ENCODE peak calls at places on chromosomes 16 and 17, in ten cellular contexts. D, N, J, F, E, P, K, C, Y and W are unnamed samples.

GRCh38 chr16:81694494-81695285 is 84.4 kb upstream of the PLCG2 start:
- DNase-seq in D (no peak), N (peak), J (no peak), F (no peak), E (peak), P (no peak), K (no peak), C (no peak), Y (no peak), W (no peak)

GRCh38 chr17:1160591-1161041 is 19.2 kb downstream of the ABR start:
- DNase-seq in D (no peak), N (no peak), J (no peak), F (no peak), E (no peak), P (no peak), K (no peak), C (no peak), Y (no peak), W (no peak)

GRCh38 chr16:25868966-25869365 is 177.2 kb downstream of the HS3ST4 start:
- DNase-seq in D (no peak), N (no peak), J (no peak), F (no peak), E (no peak), P (no peak), K (no peak), C (no peak), Y (no peak), W (no peak)

GRCh38 chr17:50452627-50453300 is 15.9 kb downstream of the CHAD start:
- DNase-seq in D (no peak), N (no peak), J (no peak), F (no peak), E (no peak), P (no peak), K (peak), C (no peak), Y (no peak), W (no peak)

GRCh38 chr16:15967655-15968315 is 18.4 kb downstream of the ABCC1 start:
- DNase-seq in D (no peak), N (no peak), J (no peak), F (no peak), E (no peak), P (no peak), K (no peak), C (no peak), Y (no peak), W (no peak)

GRCh38 chr17:56478836-56479447 is 114.6 kb upstream of the NOG start:
- DNase-seq in D (no peak), N (no peak), J (peak), F (no peak), E (peak), P (no peak), K (peak), C (peak), Y (no peak), W (peak)

GRCh38 chr16:27463741-27464662 is 62.0 kb downstream of the IL21R start:
- DNase-seq in D (no peak), N (no peak), J (no peak), F (no peak), E (no peak), P (no peak), K (no peak), C (no peak), Y (peak), W (no peak)

GRCh38 chr17:40371261-40371929 is 6.9 kb upstream of the GJD3 start:
- DNase-seq in D (no peak), N (no peak), J (peak), F (no peak), E (no peak), P (no peak), K (no peak), C (peak), Y (no peak), W (peak)

GRCh38 chr17:39485555-39485954 is 24.3 kb downstream of the CDK12 start:
- DNase-seq in D (no peak), N (no peak), J (peak), F (no peak), E (peak), P (no peak), K (peak), C (no peak), Y (no peak), W (no peak)

DNA sequence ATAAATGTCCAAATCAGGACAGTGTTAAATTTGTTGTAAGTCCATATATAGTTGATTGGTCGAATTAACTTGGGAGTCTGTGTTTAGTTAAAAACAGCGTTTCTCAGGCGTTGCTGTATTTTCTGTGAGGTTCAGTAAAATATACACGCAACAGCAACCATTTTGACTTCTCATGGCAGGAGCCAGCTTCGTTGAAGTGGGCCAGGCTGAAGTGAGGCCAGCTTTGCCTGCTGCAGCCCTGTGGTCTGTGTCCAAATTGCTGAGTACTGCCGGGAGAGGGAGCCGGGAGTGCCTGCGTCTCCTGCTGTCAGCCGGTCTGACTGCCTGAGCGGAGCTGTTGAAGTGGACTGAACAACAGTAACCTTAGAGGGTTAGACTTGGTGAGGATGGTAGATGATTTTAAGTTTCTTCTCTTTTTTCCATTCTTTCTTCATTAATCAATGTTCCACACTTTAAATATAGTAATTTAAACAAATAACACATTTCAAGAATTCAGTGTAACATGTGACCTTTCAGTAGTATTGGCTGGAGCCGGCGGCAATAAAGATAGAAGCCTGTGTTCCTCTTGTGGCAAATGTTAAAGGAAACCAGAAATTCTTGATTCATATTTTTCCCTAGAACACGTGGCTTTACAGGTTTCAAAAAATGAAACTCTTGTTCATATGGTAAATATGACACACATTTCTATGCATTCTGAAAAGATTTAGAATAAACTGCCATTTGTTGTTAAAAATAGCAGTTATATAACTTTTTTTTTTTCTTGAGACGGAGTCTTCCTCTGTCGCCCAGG is 37.0 kb upstream of the ZNF750 start:
- DNase-seq in D (peak), N (peak), J (no peak), F (peak), E (peak), P (peak), K (peak), C (no peak), Y (no peak), W (no peak)
- H3K4me3 ChIP-seq in D (no peak), N (no peak), J (no peak), F (peak), E (no peak), P (no peak), K (no peak), C (no peak), Y (no peak), W (no peak)

DNA sequence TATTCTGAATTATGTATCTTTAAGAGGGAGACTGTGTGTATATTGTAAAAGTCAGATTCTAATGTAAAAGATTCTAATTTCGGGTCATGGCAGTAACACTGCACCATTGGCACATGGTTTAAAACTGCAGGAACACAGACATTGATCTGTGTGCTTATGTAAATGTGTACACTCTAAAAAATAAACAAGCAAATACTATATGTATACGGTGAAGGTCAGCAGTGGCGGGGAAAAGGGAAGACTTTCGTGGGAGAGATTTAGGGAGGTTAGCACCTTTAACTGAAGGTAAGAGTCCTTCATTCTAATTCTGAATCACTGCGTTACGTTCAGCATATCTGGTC is 157.8 kb upstream of the FAM20A start:
- DNase-seq in D (no peak), N (no peak), J (no peak), F (no peak), E (no peak), P (no peak), K (no peak), C (no peak), Y (no peak), W (no peak)
- H3K4me3 ChIP-seq in D (no peak), N (no peak), J (peak), F (peak), E (no peak), P (no peak), K (no peak), C (no peak), Y (no peak), W (no peak)

GRCh38 chr17:45224671-45225050 is 3.0 kb downstream of the FMNL1 start:
- DNase-seq in D (no peak), N (no peak), J (no peak), F (no peak), E (no peak), P (no peak), K (no peak), C (no peak), Y (no peak), W (no peak)
- H3K4me3 ChIP-seq in D (no peak), N (no peak), J (no peak), F (no peak), E (no peak), P (no peak), K (no peak), C (peak), Y (peak), W (peak)

DNA sequence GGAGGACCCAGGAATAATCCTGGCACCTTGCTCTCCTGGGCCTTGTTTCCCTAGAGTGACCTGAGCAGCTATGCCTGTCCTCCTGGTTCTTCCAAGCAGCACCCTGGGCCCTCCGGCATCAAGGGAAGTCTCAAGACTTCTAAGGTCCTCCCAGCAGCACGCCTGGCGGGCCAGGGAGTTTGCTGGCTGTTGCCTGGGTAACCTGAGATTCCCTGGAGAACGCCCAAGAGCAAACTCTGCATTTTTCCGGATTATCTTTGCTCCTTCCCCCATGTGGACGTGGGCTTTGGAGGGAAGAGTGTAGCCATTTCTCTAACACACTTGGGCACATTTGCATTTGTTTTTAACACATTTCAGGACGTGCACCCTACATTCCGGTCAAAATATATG is 116.8 kb downstream of the ADCY9 start:
- DNase-seq in D (peak), N (peak), J (peak), F (peak), E (peak), P (no peak), K (peak), C (no peak), Y (no peak), W (no peak)
- H3K4me3 ChIP-seq in D (no peak), N (no peak), J (no peak), F (peak), E (peak), P (no peak), K (no peak), C (no peak), Y (no peak), W (no peak)